ENCODE peak calls at places on chromosome 12, in nine cellular contexts. W is MM.1S; F is CD4-positive, alpha-beta memory T cell; M is body of pancreas; S is esophagus muscularis mucosa; Z is left ventricle myocardium inferior; E is GM23248; O is CD8-positive, alpha-beta memory T cell; J is right lobe of liver. P is an unnamed sample. For H3K4me1 and H3K36me3, the result is how much of the 10 kb centered on the place peaks cover.

GRCh38 chr12:31234955-31235867 is 90.7 kb downstream of the SINHCAF start:
- DNase-seq in W (no peak), F (no peak), M (peak), S (peak), Z (no peak), E (peak), O (no peak), J (no peak), P (no peak)

GRCh38 chr12:110948041-110948440 is 27.7 kb upstream of the MYL2 start:
- DNase-seq in W (no peak), F (no peak), M (no peak), S (no peak), Z (no peak), E (no peak), O (no peak), J (no peak), P (no peak)

GRCh38 chr12:604956-605355 is 58.3 kb downstream of the NINJ2 start:
- DNase-seq in W (no peak), F (no peak), M (no peak), S (no peak), Z (no peak), E (no peak), O (no peak), J (no peak), P (no peak)

GRCh38 chr12:111767362-111768158 is 827 bp downstream of the ALDH2 start:
- DNase-seq in W (no peak), F (no peak), M (no peak), S (no peak), Z (no peak), E (peak), O (no peak), J (no peak), P (no peak)

GRCh38 chr12:46372852-46373302 is 304 bp upstream of the SLC38A2 start:
- DNase-seq in W (no peak), F (no peak), M (no peak), S (no peak), Z (no peak), E (no peak), O (no peak), J (no peak), P (no peak)

GRCh38 chr12:60257063-60257462 is 661.2 kb downstream of the SLC16A7 start:
- DNase-seq in W (no peak), F (no peak), M (no peak), S (no peak), Z (no peak), E (peak), O (no peak), J (no peak), P (no peak)

GRCh38 chr12:131333136-131333535 is 377.8 kb upstream of the SFSWAP start:
- DNase-seq in W (no peak), F (no peak), M (no peak), S (no peak), Z (no peak), E (no peak), O (no peak), J (no peak), P (no peak)

GRCh38 chr12:49750027-49750977 is 8.9 kb downstream of the TMBIM6 start:
- DNase-seq in W (no peak), F (peak), M (no peak), S (no peak), Z (no peak), E (peak), O (no peak), J (no peak), P (peak)

GRCh38 chr12:16189849-16190248 is 87.6 kb downstream of the SLC15A5 start:
- DNase-seq in W (peak), F (no peak), M (no peak), S (no peak), Z (no peak), E (peak), O (no peak), J (no peak), P (no peak)

GRCh38 chr12:4270670-4271432 is 2.7 kb upstream of the CCND2 start:
- DNase-seq in W (peak), F (peak), M (peak), S (no peak), Z (peak), E (peak), O (no peak), J (peak), P (peak)

GRCh38 chr12:49070971-49071370 is 1.2 kb upstream of the RHEBL1 start:
- DNase-seq in W (no peak), F (no peak), M (no peak), S (no peak), Z (no peak), E (no peak), O (no peak), J (no peak), P (no peak)

GRCh38 chr12:50581226-50582184 is 76.7 kb downstream of the DIP2B start:
- DNase-seq in W (no peak), F (no peak), M (no peak), S (no peak), Z (no peak), E (peak), O (no peak), J (no peak), P (no peak)

GRCh38 chr12:21989819-21990412 is 48.7 kb upstream of the ABCC9 start:
- DNase-seq in W (no peak), F (no peak), M (no peak), S (no peak), Z (no peak), E (peak), O (no peak), J (no peak), P (no peak)

GRCh38 chr12:67658486-67658885 is 9.9 kb downstream of the DYRK2 start:
- DNase-seq in W (no peak), F (no peak), M (no peak), S (no peak), Z (no peak), E (no peak), O (no peak), J (no peak), P (no peak)

GRCh38 chr12:71214511-71215285 is 56.9 kb upstream of the TSPAN8 start:
- DNase-seq in W (no peak), F (no peak), M (peak), S (no peak), Z (no peak), E (no peak), O (no peak), J (no peak), P (no peak)

GRCh38 chr12:104348283-104348993 is 44.9 kb downstream of the EID3 start:
- DNase-seq in W (no peak), F (no peak), M (no peak), S (no peak), Z (no peak), E (no peak), O (no peak), J (no peak), P (no peak)
- H3K4me1 ChIP-seq in W (under half), F (under half), M (under half), S (under half), Z (under half), E (under half), O (under half), J (under half), P (under half)

DNA sequence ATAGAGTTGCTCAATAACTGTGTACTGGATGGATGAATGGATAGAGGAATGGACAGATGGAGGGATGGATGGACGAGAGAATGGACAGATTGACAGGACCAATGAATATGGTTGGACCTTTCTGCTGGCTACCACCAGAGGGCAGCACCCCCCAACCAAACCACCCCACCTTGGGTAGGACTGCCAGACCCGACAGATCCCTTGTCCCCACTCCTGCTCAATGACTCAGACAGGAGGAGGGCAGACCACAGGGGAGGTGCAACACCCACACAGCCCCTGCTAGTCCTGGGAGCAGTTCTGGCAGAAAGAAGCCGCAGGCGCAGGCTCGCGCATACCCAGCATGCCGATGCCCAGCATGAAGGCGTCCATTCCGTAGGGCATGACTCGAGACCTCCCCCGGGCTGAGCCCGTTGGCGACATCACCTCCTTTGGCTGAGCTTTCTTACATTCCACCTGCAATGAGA is 12.4 kb downstream of the MSI1 start:
- DNase-seq in W (peak), F (peak), M (peak), S (no peak), Z (peak), E (peak), O (peak), J (peak), P (peak)
- H3K36me3 ChIP-seq in W (under half), F (under half), M (under half), S (under half), Z (under half), E (under half), O (under half), J (under half), P (under half)

GRCh38 chr12:6059221-6059620 is 65.2 kb downstream of the VWF start:
- DNase-seq in W (no peak), F (no peak), M (no peak), S (no peak), Z (no peak), E (no peak), O (no peak), J (no peak), P (no peak)

GRCh38 chr12:6061661-6062060 is 62.8 kb downstream of the VWF start:
- DNase-seq in W (no peak), F (no peak), M (no peak), S (no peak), Z (no peak), E (peak), O (no peak), J (no peak), P (no peak)

GRCh38 chr12:6057693-6058092 is 66.8 kb downstream of the VWF start:
- DNase-seq in W (no peak), F (no peak), M (no peak), S (no peak), Z (no peak), E (no peak), O (no peak), J (no peak), P (no peak)

GRCh38 chr12:6058481-6059161 is 65.8 kb downstream of the VWF start:
- DNase-seq in W (no peak), F (no peak), M (no peak), S (no peak), Z (no peak), E (no peak), O (no peak), J (peak), P (no peak)

DNA sequence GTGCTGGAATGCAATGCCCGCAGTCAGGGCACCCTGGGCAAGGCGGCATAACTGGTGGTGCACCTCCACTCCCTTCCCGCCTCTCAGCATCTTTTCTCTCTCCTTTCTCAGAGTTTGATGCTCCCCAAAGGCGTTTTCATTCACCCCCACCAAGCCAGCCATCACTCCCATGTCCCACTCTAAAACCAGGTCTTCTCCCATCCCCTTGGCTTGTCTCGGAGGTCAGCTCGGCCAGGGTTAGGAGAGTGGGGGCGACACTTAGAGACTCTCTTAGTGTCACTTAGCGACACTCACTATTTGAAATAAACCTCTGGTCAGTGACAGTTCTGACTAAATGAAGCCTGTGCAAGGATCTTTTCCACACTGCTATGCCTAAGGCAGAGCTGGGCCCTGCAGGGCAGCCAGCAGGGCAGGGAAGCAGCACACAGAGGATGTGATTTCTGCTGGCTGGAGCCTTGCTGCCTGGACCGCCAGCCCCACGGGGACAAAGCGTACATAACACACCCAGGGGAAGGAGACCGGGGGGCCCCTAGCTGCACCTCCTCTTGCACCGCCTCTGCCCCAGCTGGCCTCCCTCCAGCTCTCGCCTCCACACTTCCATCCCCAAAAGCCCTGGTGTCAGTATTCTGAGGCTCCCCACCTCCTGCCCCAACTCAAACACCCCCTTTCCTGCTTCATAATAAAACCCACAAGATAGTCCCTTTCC is 64.5 kb downstream of the VWF start:
- DNase-seq in W (no peak), F (no peak), M (no peak), S (no peak), Z (no peak), E (no peak), O (no peak), J (no peak), P (no peak)
- H3K27ac ChIP-seq in W (no peak), F (no peak), M (no peak), S (no peak), Z (peak), E (no peak), O (no peak), J (peak), P (no peak)

GRCh38 chr12:52042706-52043385 is 8.4 kb upstream of the NR4A1 start:
- DNase-seq in W (peak), F (no peak), M (no peak), S (no peak), Z (no peak), E (no peak), O (no peak), J (no peak), P (no peak)
- H3K4me1 ChIP-seq in W (under half), F (under half), M (half or more), S (half or more), Z (half or more), E (under half), O (under half), J (under half), P (under half)

DNA sequence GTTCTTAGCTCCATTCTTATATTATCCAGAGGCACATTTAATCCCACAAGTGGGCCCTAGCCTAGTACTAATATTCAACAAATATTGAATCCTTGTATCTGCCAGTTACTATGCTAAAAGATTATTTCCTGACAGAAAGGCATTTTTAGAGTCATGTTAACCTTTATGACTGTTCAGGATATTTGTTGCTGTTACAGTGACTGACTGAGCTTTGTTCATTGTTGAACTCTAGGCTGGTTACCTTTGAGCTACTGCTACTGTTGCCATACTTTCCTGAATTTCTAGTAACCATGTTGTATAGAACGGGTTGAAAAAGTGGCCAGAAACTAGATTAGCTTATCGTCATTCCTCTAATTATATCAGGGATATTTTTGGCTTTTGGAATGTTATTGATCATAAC is 29.8 kb downstream of the DNM1L start:
- DNase-seq in W (no peak), F (no peak), M (no peak), S (no peak), Z (no peak), E (no peak), O (no peak), J (no peak), P (no peak)
- H3K36me3 ChIP-seq in W (under half), F (under half), M (under half), S (under half), Z (half or more), E (under half), O (under half), J (under half), P (under half)

P was measured in CD4-positive, CD25-positive, alpha-beta regulatory T cell.